ENCODE peak calls at places on chromosome 6, in four cellular contexts. U is astrocyte of the spinal cord, Y is spleen, O is ovary. V is an unnamed sample.

GRCh38 chr6:2450546-2450945 is 205.1 kb upstream of the GMDS start:
- DNase-seq in Y (no peak), U (no peak), O (no peak), V (no peak)

GRCh38 chr6:13445005-13445743 is 42.2 kb downstream of the GFOD1 start:
- DNase-seq in Y (peak; percentile 86), O (peak; percentile 69), U (no peak), V (peak; percentile 81)

GRCh38 chr6:46704562-46704961 is 16.9 kb downstream of the TDRD6 start:
- DNase-seq in U (peak; percentile 31), Y (no peak), O (no peak), V (no peak)

GRCh38 chr6:53718597-53719460 is 53.3 kb upstream of the KLHL31 start:
- DNase-seq in Y (no peak), U (peak; percentile 64), O (peak; percentile 19), V (no peak)

GRCh38 chr6:165497472-165497871 is 165.6 kb downstream of the PDE10A start:
- DNase-seq in U (no peak), Y (no peak), O (no peak), V (no peak)

GRCh38 chr6:45741437-45742166 is 274.1 kb downstream of the CLIC5 start:
- DNase-seq in Y (no peak), U (peak; percentile 37), O (no peak), V (no peak)

GRCh38 chr6:74939309-74939708 is 266.5 kb downstream of the COL12A1 start:
- DNase-seq in Y (no peak), U (peak; percentile 15), O (no peak), V (no peak)

GRCh38 chr6:41352396-41352795 is 17.0 kb downstream of the NCR2 start:
- DNase-seq in O (no peak), Y (no peak), U (no peak), V (no peak)

GRCh38 chr6:20540683-20541082 is 6.4 kb downstream of the CDKAL1 start:
- DNase-seq in O (peak; percentile 28), U (peak; percentile 11), Y (no peak), V (no peak)

V was measured in kidney.